ENCODE peak calls at places on chromosomes 3 and 15, in four cellular contexts. K is esophagus squamous epithelium; L is RWPE1; P is CD8-positive, alpha-beta T cell. H is an unnamed sample.
A peak's percentile ranks its signal among the peaks of the same experiment; 100 is the strongest.

GRCh38 chr3:45958333-45958791 is 15.1 kb downstream of the CXCR6 start:
- DNase-seq in L (no peak), K (no peak), P (no peak), H (no peak)

GRCh38 chr3:126858401-126858800 is 124.5 kb upstream of the PLXNA1 start:
- DNase-seq in K (no peak), L (no peak), P (no peak), H (no peak)

GRCh38 chr15:95259513-95259912 is 1028.2 kb downstream of the MCTP2 start:
- DNase-seq in P (peak; percentile 58), K (no peak), L (peak; percentile 59), H (peak; percentile 47)

GRCh38 chr3:71425491-71426071 is 157.9 kb downstream of the FOXP1 start:
- DNase-seq in L (no peak), K (no peak), P (peak; percentile 20), H (no peak)

GRCh38 chr3:13480340-13481318 is 523 bp downstream of the HDAC11 start:
- DNase-seq in K (no peak), L (no peak), P (peak; percentile 47), H (peak; percentile 27)

GRCh38 chr3:58074126-58074715 is 66.0 kb downstream of the FLNB start:
- DNase-seq in P (no peak), K (no peak), L (no peak), H (no peak)

GRCh38 chr3:189947948-189948723 is 172.6 kb downstream of the P3H2 start:
- DNase-seq in P (no peak), L (peak; percentile 31), K (no peak), H (no peak)

GRCh38 chr15:63928185-63928852 is 94.6 kb upstream of the HERC1 start:
- DNase-seq in L (no peak), P (no peak), K (no peak), H (no peak)

GRCh38 chr3:32817561-32818430 is at the start of gene TRIM71:
- DNase-seq in L (no peak), P (no peak), K (no peak), H (no peak)

GRCh38 chr3:128576290-128576689 is 74.3 kb downstream of the RPN1 start:
- DNase-seq in K (no peak), P (no peak), L (no peak), H (no peak)

GRCh38 chr3:141802316-141803077 is 39.3 kb downstream of the GRK7 start:
- DNase-seq in K (no peak), L (no peak), P (no peak), H (no peak)

GRCh38 chr15:62972814-62973213 is 69.7 kb upstream of the TPM1 start:
- DNase-seq in P (no peak), K (no peak), L (peak; percentile 46), H (no peak)

DNA sequence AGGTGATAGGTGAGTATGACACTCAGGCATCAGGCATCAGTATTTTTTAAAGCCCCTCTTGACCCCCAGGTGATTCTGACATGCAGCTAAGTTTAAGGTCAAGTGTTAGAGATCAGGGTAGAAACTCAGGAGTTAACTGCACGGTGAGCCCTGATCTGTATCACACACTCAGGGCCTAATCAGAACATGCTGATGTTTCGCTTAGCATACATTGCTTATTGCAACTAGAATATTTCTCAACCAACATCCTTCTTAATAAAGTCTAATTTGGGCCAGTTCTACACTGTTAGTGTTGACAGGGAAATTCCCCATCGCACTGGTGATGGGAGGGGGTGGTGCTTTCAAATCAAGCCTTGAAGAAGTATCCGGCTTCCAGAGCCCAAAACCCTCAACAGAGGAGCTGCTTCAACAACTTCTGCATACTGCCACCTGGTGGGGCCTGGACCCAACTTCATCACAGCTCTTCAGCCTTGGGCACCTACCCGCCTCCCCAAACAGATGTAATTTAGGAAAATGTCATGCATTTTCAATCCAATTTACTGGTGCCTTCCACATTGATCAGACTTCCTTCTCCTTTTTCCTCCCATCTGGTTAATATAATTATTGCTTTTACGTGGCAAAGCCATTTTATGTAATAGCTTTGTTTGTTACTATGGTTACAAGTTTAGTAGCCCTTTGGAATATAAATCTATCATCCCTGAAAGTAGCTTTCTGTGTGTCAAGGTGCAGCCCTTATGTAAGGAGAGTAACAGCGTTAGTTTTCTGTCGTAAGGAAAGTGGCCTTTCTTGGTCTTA is 312.2 kb downstream of the RORA start:
- DNase-seq in L (peak; percentile 65), P (peak; percentile 83), K (no peak), H (peak; percentile 78)
- H3K27ac ChIP-seq in L (no peak overlapping the region), P (no peak overlapping the region), K (peak overlapping the region; percentile 84), H (no peak overlapping the region)

GRCh38 chr3:97958396-97958795 is 13.8 kb downstream of the RIOX2 start:
- DNase-seq in P (no peak), K (no peak), L (no peak), H (no peak)

GRCh38 chr3:97960561-97961275 is 11.5 kb downstream of the RIOX2 start:
- DNase-seq in K (no peak), L (no peak), P (no peak), H (no peak)

GRCh38 chr3:97959863-97960262 is 12.4 kb downstream of the RIOX2 start:
- DNase-seq in P (no peak), K (no peak), L (no peak), H (no peak)

GRCh38 chr3:97957617-97958311 is 14.5 kb downstream of the RIOX2 start:
- DNase-seq in L (no peak), P (no peak), K (no peak), H (no peak)

DNA sequence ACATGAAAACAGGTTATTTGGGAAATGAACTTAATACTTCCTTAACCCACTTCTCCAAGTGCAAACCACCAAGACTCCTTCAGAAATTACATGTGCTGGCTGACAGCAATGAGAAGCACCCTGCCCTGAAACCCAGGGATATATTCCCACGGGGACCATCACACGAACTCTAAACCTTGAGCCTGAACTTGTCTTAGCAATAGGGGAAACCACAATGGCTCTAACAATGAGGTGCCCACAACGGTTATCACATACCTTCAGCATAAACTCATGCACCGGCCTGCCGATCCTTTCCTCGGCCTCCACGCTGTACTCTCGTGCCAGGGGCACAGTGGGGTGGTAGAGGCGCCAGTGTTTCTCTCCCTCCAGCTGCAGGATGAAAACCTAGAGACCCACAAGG is 13.4 kb downstream of the RIOX2 start:
- DNase-seq in K (no peak), P (no peak), L (no peak), H (no peak)
- H3K27ac ChIP-seq in K (no peak overlapping the region), P (no peak overlapping the region), L (no peak overlapping the region), H (no peak overlapping the region)

DNA sequence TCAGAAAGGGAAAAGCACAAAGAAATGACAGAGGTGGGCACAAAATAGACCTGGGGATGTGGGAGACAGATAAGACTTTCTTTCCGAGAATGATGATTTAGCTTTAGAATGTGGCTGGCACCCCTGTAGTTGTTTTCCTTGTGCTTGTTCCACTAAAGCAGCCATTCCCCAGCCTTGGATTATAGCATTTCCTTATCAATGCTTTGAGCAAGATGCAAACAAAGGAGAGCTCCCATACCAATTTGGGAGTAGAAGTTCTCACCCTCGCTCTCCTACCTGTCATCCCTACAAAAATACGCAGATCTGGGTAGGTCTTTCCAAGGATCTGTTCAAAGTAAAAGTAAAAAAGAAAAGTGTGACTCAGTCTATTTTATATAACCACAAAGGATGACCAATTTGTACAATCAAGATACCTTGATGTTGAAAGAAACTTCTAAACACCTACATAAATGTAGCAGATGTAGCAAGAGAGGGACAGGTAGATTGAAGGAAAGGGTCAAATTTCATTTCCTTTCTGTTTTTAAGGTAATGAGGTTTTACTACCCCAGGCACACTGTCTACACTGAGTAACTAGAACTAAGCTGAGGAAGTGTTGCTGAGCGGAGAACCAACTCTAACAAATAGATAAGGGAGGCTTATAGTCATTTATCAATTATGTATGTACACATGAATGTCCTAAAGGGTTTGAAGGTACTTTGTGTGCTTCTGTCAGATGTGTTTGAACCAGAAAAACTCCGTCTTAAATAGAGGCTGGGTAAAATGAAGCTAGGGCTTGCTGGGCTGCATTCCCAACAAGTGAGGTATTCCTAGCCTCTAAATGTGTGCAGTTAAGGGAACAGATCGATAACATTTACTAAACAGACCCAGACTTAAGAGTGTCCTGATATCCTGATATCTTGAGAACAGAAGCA is 91.1 kb upstream of the LRRN1 start:
- DNase-seq in L (no peak), P (no peak), K (no peak), H (no peak)
- H3K27ac ChIP-seq in L (no peak overlapping the region), P (no peak overlapping the region), K (no peak overlapping the region), H (no peak overlapping the region)

GRCh38 chr15:77622212-77622941 is 10.3 kb downstream of the LINGO1 start:
- DNase-seq in L (no peak), P (no peak), K (no peak), H (no peak)
- H3K27ac ChIP-seq in L (no peak overlapping the region), P (no peak overlapping the region), K (no peak overlapping the region), H (no peak overlapping the region)

DNA sequence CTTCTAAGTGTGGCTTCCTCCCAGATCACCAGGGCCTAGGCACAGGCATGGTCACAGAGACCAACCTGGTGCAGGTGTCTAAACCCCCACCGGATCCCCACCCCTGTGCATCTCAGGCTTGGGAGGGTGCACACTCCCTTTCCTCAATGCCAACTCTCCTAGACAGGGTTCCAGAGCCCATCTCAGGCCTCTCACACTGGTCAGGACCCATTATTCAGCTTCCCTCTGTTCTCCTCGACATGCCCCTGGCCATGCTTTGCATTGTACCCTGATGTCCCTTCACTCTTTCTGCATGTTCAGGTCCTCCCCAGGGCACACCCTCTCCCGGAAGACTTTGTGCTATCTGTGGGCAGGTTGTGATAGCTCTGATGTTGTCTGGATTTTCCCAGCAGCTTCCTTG is 23.5 kb downstream of the FGD5 start:
- DNase-seq in P (no peak), L (no peak), K (no peak), H (no peak)
- H3K27ac ChIP-seq in P (no peak overlapping the region), L (no peak overlapping the region), K (no peak overlapping the region), H (no peak overlapping the region)

DNA sequence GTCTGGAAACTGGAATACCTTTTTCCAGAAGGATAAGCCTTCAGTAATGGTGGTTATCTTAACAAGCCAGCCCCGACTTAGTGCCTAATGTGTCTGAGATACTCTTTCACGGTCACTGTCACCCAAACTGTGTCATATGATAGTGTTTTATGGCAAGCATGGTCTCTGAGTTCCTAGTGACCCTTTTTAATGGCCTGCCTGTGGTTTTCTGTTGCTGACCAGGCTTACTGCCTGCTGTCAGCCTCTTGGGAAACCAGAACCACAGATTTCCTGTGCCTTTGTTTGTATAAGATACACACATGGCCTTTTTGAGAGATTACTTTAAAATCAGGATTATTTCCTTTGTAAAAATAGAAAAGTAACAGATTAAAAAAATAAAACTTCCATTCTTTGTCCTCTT is 22.4 kb downstream of the HPS3 start:
- DNase-seq in K (no peak), P (no peak), L (no peak), H (no peak)
- H3K27ac ChIP-seq in K (no peak overlapping the region), P (no peak overlapping the region), L (no peak overlapping the region), H (no peak overlapping the region)